ENCODE peak calls at places on chromosome 18, in five cellular contexts. C is vagina, K is EL, B is A549, I is neural crest cell. L is an unnamed sample.

GRCh38 chr18:6022089-6022444 is 126.7 kb upstream of the TMEM200C start:
- DNase-seq in C (no peak), I (no peak), B (no peak), K (no peak), L (no peak)

GRCh38 chr18:28193177-28193778 is 16.3 kb upstream of the CDH2 start:
- DNase-seq in I (no peak), C (no peak), B (no peak), K (no peak), L (no peak)

GRCh38 chr18:35282353-35282752 is 7.7 kb downstream of the ZSCAN30 start:
- DNase-seq in K (peak; percentile 94), B (no peak), I (no peak), C (no peak), L (no peak)

GRCh38 chr18:58615150-58616132 is 13.4 kb downstream of the ALPK2 start:
- DNase-seq in K (no peak), B (no peak), I (no peak), C (no peak), L (no peak)

GRCh38 chr18:70461323-70462077 is 172.7 kb downstream of the SOCS6 start:
- DNase-seq in C (no peak), B (no peak), I (no peak), K (no peak), L (no peak)

GRCh38 chr18:79169958-79170555 is 100.9 kb downstream of the ATP9B start:
- DNase-seq in C (no peak), B (no peak), K (no peak), I (no peak), L (no peak)

GRCh38 chr18:41744664-41745063 is 210.4 kb upstream of the PIK3C3 start:
- DNase-seq in I (no peak), K (no peak), C (no peak), B (no peak), L (no peak)

GRCh38 chr18:35032113-35032512 is 9.1 kb upstream of the MAPRE2 start:
- DNase-seq in K (no peak), I (no peak), B (no peak), C (no peak), L (no peak)

GRCh38 chr18:37175727-37176126 is 346.8 kb downstream of the KIAA1328 start:
- DNase-seq in C (no peak), B (no peak), K (no peak), I (no peak), L (no peak)

GRCh38 chr18:51666717-51667320 is 469.3 kb upstream of the MEX3C start:
- DNase-seq in K (no peak), B (no peak), I (no peak), C (no peak), L (peak; percentile 90)

GRCh38 chr18:58313491-58314032 is 269.5 kb downstream of the NEDD4L start:
- DNase-seq in K (no peak), I (no peak), C (no peak), B (no peak), L (no peak)

GRCh38 chr18:36851202-36851590 is 22.3 kb downstream of the KIAA1328 start:
- DNase-seq in K (no peak), B (no peak), I (no peak), C (no peak), L (no peak)

GRCh38 chr18:49970288-49970687 is 157.0 kb upstream of the ACAA2 start:
- DNase-seq in K (no peak), B (no peak), I (no peak), C (no peak), L (no peak)

GRCh38 chr18:61669320-61669719 is 223.5 kb downstream of the RNF152 start:
- DNase-seq in C (no peak), I (no peak), B (no peak), K (peak; percentile 67), L (no peak)

GRCh38 chr18:46683252-46683651 is 26.2 kb upstream of the LOXHD1 start:
- DNase-seq in K (no peak), B (no peak), C (no peak), I (no peak), L (no peak)

GRCh38 chr18:10500038-10500437 is 25.8 kb upstream of the NAPG start:
- DNase-seq in K (no peak), B (no peak), C (no peak), I (no peak), L (no peak)

GRCh38 chr18:37294951-37295350 is 270.6 kb downstream of the CELF4 start:
- DNase-seq in K (peak; percentile 20), I (peak; percentile 26), B (no peak), C (no peak), L (no peak)

GRCh38 chr18:6757966-6758365 is 28.4 kb downstream of the ARHGAP28 start:
- DNase-seq in B (no peak), C (no peak), I (no peak), K (peak; percentile 78), L (no peak)

GRCh38 chr18:78579449-78579848 is 400.2 kb upstream of the SALL3 start:
- DNase-seq in K (no peak), C (no peak), I (no peak), B (no peak), L (no peak)

GRCh38 chr18:59148192-59148591 is 8.5 kb downstream of the SEC11C start:
- DNase-seq in C (no peak), I (no peak), B (no peak), K (no peak), L (no peak)